ENCODE peak calls at places on chromosome 15, in ten cellular contexts. One of them, this sample, is unnamed.
A peak's percentile ranks its signal among the peaks of the same experiment; 100 is the strongest.

GRCh38 chr15:40959331-40960141 is 6.3 kb downstream of the CHAC1 start:
- DNase-seq in SK-N-SH: no peak
- DNase-seq in upper lobe of left lung: no peak
- DNase-seq in H1: no peak
- DNase-seq in sigmoid colon: peak; percentile 60
- DNase-seq in endothelial cell of umbilical vein: no peak
- DNase-seq in stomach: no peak
- DNase-seq in HCT116: no peak
- DNase-seq in spleen: peak; percentile 73
- DNase-seq in GM23338: peak; percentile 64
- DNase-seq in this sample: no peak

GRCh38 chr15:101489236-101489632 is 273 bp downstream of the PCSK6 start:
- DNase-seq in spleen: peak; percentile 80
- DNase-seq in endothelial cell of umbilical vein: no peak
- DNase-seq in sigmoid colon: no peak
- DNase-seq in GM23338: peak; percentile 78
- DNase-seq in stomach: peak; percentile 60
- DNase-seq in H1: no peak
- DNase-seq in HCT116: peak; percentile 18
- DNase-seq in SK-N-SH: peak; percentile 90
- DNase-seq in upper lobe of left lung: peak; percentile 92
- DNase-seq in this sample: no peak

GRCh38 chr15:63712828-63713520 is 115.8 kb downstream of the FBXL22 start:
- DNase-seq in sigmoid colon: no peak
- DNase-seq in stomach: no peak
- DNase-seq in upper lobe of left lung: no peak
- DNase-seq in spleen: no peak
- DNase-seq in endothelial cell of umbilical vein: no peak
- DNase-seq in H1: no peak
- DNase-seq in SK-N-SH: no peak
- DNase-seq in GM23338: no peak
- DNase-seq in HCT116: no peak
- DNase-seq in this sample: no peak

GRCh38 chr15:85667491-85668424 is 127.0 kb downstream of the KLHL25 start:
- DNase-seq in stomach: no peak
- DNase-seq in sigmoid colon: no peak
- DNase-seq in endothelial cell of umbilical vein: peak; percentile 99
- DNase-seq in upper lobe of left lung: no peak
- DNase-seq in HCT116: peak; percentile 48
- DNase-seq in spleen: no peak
- DNase-seq in GM23338: no peak
- DNase-seq in H1: no peak
- DNase-seq in SK-N-SH: no peak
- DNase-seq in this sample: no peak

GRCh38 chr15:39344662-39345141 is 236.2 kb upstream of the THBS1 start:
- DNase-seq in stomach: no peak
- DNase-seq in HCT116: no peak
- DNase-seq in upper lobe of left lung: no peak
- DNase-seq in endothelial cell of umbilical vein: no peak
- DNase-seq in SK-N-SH: no peak
- DNase-seq in sigmoid colon: no peak
- DNase-seq in spleen: no peak
- DNase-seq in H1: no peak
- DNase-seq in GM23338: peak; percentile 34
- DNase-seq in this sample: no peak

GRCh38 chr15:48437178-48437577 is 105.9 kb downstream of the DUT start:
- DNase-seq in spleen: no peak
- DNase-seq in sigmoid colon: no peak
- DNase-seq in GM23338: no peak
- DNase-seq in H1: no peak
- DNase-seq in upper lobe of left lung: no peak
- DNase-seq in endothelial cell of umbilical vein: no peak
- DNase-seq in stomach: no peak
- DNase-seq in SK-N-SH: no peak
- DNase-seq in HCT116: no peak
- DNase-seq in this sample: no peak

GRCh38 chr15:42728562-42728961 is 8.4 kb downstream of the CDAN1 start:
- DNase-seq in HCT116: no peak
- DNase-seq in stomach: no peak
- DNase-seq in SK-N-SH: peak; percentile 36
- DNase-seq in sigmoid colon: no peak
- DNase-seq in H1: no peak
- DNase-seq in GM23338: no peak
- DNase-seq in endothelial cell of umbilical vein: no peak
- DNase-seq in spleen: no peak
- DNase-seq in upper lobe of left lung: peak; percentile 34
- DNase-seq in this sample: no peak

GRCh38 chr15:54197995-54198394 is 219.8 kb downstream of the UNC13C start:
- DNase-seq in sigmoid colon: no peak
- DNase-seq in HCT116: no peak
- DNase-seq in GM23338: no peak
- DNase-seq in SK-N-SH: no peak
- DNase-seq in spleen: no peak
- DNase-seq in upper lobe of left lung: no peak
- DNase-seq in endothelial cell of umbilical vein: no peak
- DNase-seq in stomach: no peak
- DNase-seq in H1: no peak
- DNase-seq in this sample: no peak

GRCh38 chr15:63729115-63729884 is 104.4 kb downstream of the HERC1 start:
- DNase-seq in HCT116: no peak
- DNase-seq in sigmoid colon: no peak
- DNase-seq in SK-N-SH: no peak
- DNase-seq in upper lobe of left lung: no peak
- DNase-seq in stomach: no peak
- DNase-seq in endothelial cell of umbilical vein: no peak
- DNase-seq in H1: no peak
- DNase-seq in GM23338: no peak
- DNase-seq in spleen: no peak
- DNase-seq in this sample: no peak

GRCh38 chr15:33226559-33227181 is 32.2 kb upstream of the FMN1 start:
- DNase-seq in stomach: peak; percentile 66
- DNase-seq in spleen: no peak
- DNase-seq in GM23338: peak; percentile 73
- DNase-seq in SK-N-SH: peak; percentile 32
- DNase-seq in sigmoid colon: no peak
- DNase-seq in H1: no peak
- DNase-seq in upper lobe of left lung: no peak
- DNase-seq in HCT116: peak; percentile 70
- DNase-seq in endothelial cell of umbilical vein: peak; percentile 58
- DNase-seq in this sample: no peak

DNA sequence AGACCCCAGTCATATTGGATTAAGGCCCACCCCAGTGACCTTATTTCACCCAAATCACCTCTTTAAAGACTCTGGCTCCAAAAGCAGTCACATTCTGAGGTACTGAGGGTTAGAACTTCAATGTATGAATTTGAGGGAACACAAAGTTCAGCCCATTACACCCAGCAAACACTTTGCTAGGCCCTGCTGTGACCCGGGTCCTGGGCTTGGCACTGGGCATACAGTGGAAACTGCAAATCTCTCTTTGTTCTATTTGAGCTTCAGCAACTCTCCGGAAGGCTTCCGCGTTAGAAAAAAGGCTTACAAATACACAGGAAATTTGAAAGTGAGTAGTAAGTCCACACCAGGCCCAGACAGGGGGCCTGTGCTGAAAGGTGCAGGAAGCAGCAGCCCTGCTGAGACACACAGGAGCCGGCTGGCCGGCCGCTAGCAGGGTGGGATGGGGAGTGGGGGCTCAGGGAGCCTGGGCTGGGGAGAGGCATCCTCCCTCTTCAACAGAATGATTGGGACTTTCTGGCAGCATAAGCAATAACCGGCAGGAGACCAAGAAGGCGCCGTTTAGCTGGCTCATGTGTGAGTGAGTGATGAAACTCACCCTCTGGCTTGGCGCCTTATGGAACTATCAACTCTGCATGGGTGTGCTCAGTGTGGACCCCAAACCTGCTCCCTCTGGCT is 13.0 kb downstream of the LIPC start:
- DNase-seq in stomach: no peak
- DNase-seq in GM23338: peak; percentile 13
- DNase-seq in HCT116: no peak
- DNase-seq in SK-N-SH: no peak
- DNase-seq in sigmoid colon: no peak
- DNase-seq in endothelial cell of umbilical vein: peak; percentile 32
- DNase-seq in upper lobe of left lung: peak; percentile 63
- DNase-seq in spleen: no peak
- DNase-seq in H1: no peak
- DNase-seq in this sample: no peak
- TF ChIP-seq POLR2AphosphoS5 in stomach: no peak
- TF ChIP-seq POLR2AphosphoS5 in GM23338: no peak
- TF ChIP-seq POLR2AphosphoS5 in HCT116: no peak
- TF ChIP-seq POLR2AphosphoS5 in SK-N-SH: no peak
- TF ChIP-seq POLR2AphosphoS5 in sigmoid colon: no peak
- TF ChIP-seq POLR2AphosphoS5 in endothelial cell of umbilical vein: no peak
- TF ChIP-seq POLR2AphosphoS5 in upper lobe of left lung: no peak
- TF ChIP-seq POLR2AphosphoS5 in spleen: no peak
- TF ChIP-seq POLR2AphosphoS5 in H1: no peak
- TF ChIP-seq POLR2AphosphoS5 in this sample: no peak

GRCh38 chr15:57743424-57743823 is 36.9 kb downstream of the POLR2M start:
- DNase-seq in stomach: no peak
- DNase-seq in sigmoid colon: no peak
- DNase-seq in endothelial cell of umbilical vein: peak; percentile 12
- DNase-seq in H1: no peak
- DNase-seq in SK-N-SH: no peak
- DNase-seq in GM23338: peak; percentile 60
- DNase-seq in spleen: no peak
- DNase-seq in upper lobe of left lung: no peak
- DNase-seq in HCT116: no peak
- DNase-seq in this sample: no peak
- H3K27ac ChIP-seq in stomach: no peak overlapping the region
- H3K27ac ChIP-seq in sigmoid colon: no peak overlapping the region
- H3K27ac ChIP-seq in endothelial cell of umbilical vein: no peak overlapping the region
- H3K27ac ChIP-seq in H1: no peak overlapping the region
- H3K27ac ChIP-seq in SK-N-SH: no peak overlapping the region
- H3K27ac ChIP-seq in GM23338: no peak overlapping the region
- H3K27ac ChIP-seq in spleen: no peak overlapping the region
- H3K27ac ChIP-seq in upper lobe of left lung: no peak overlapping the region
- H3K27ac ChIP-seq in HCT116: no peak overlapping the region
- H3K27ac ChIP-seq in this sample: no peak overlapping the region

GRCh38 chr15:24880663-24881062 is 74.1 kb upstream of the SNRPN start:
- DNase-seq in stomach: no peak
- DNase-seq in spleen: no peak
- DNase-seq in GM23338: no peak
- DNase-seq in endothelial cell of umbilical vein: no peak
- DNase-seq in HCT116: no peak
- DNase-seq in H1: no peak
- DNase-seq in upper lobe of left lung: no peak
- DNase-seq in sigmoid colon: no peak
- DNase-seq in SK-N-SH: no peak
- DNase-seq in this sample: no peak

GRCh38 chr15:24879492-24879891 is 75.3 kb upstream of the SNRPN start:
- DNase-seq in GM23338: no peak
- DNase-seq in endothelial cell of umbilical vein: no peak
- DNase-seq in spleen: no peak
- DNase-seq in H1: no peak
- DNase-seq in SK-N-SH: no peak
- DNase-seq in stomach: no peak
- DNase-seq in sigmoid colon: no peak
- DNase-seq in HCT116: no peak
- DNase-seq in upper lobe of left lung: no peak
- DNase-seq in this sample: no peak

GRCh38 chr15:24877174-24877573 is 77.6 kb upstream of the SNRPN start:
- DNase-seq in HCT116: no peak
- DNase-seq in upper lobe of left lung: no peak
- DNase-seq in spleen: no peak
- DNase-seq in stomach: no peak
- DNase-seq in sigmoid colon: no peak
- DNase-seq in GM23338: peak; percentile 64
- DNase-seq in SK-N-SH: no peak
- DNase-seq in endothelial cell of umbilical vein: no peak
- DNase-seq in H1: no peak
- DNase-seq in this sample: no peak

GRCh38 chr15:24878153-24878552 is 76.6 kb upstream of the SNRPN start:
- DNase-seq in GM23338: peak; percentile 29
- DNase-seq in spleen: no peak
- DNase-seq in HCT116: no peak
- DNase-seq in H1: no peak
- DNase-seq in upper lobe of left lung: peak; percentile 83
- DNase-seq in sigmoid colon: peak; percentile 62
- DNase-seq in SK-N-SH: peak; percentile 57
- DNase-seq in endothelial cell of umbilical vein: peak; percentile 33
- DNase-seq in stomach: no peak
- DNase-seq in this sample: no peak
- TF ChIP-seq POLR2AphosphoS5 in GM23338: no peak
- TF ChIP-seq POLR2AphosphoS5 in spleen: no peak
- TF ChIP-seq POLR2AphosphoS5 in HCT116: no peak
- TF ChIP-seq POLR2AphosphoS5 in H1: no peak
- TF ChIP-seq POLR2AphosphoS5 in upper lobe of left lung: no peak
- TF ChIP-seq POLR2AphosphoS5 in sigmoid colon: peak; percentile 68
- TF ChIP-seq POLR2AphosphoS5 in SK-N-SH: no peak
- TF ChIP-seq POLR2AphosphoS5 in endothelial cell of umbilical vein: no peak
- TF ChIP-seq POLR2AphosphoS5 in stomach: no peak
- TF ChIP-seq POLR2AphosphoS5 in this sample: no peak

DNA sequence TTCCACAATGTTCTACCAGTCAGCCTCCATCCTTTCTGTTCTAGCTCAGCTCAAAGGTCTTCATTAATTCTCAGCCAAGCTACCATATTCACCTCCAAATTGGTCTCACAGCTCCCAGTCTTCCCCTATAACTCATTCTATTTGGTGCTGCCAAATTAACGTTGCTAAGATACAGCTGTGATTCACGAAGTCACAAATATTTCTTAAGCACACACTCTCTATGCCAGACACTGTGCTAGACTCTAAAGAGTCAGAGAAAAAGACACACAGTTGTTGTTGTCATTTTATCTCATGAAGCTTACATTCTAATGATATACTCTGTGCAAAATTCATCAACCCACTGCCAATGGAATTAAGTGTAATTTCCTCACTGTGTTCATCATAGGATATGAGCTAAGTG is 102.8 kb downstream of the FRMD5 start:
- DNase-seq in sigmoid colon: no peak
- DNase-seq in SK-N-SH: no peak
- DNase-seq in endothelial cell of umbilical vein: no peak
- DNase-seq in stomach: no peak
- DNase-seq in HCT116: no peak
- DNase-seq in GM23338: no peak
- DNase-seq in spleen: no peak
- DNase-seq in upper lobe of left lung: no peak
- DNase-seq in H1: no peak
- DNase-seq in this sample: no peak
- H3K27ac ChIP-seq in sigmoid colon: no peak overlapping the region
- H3K27ac ChIP-seq in SK-N-SH: peak overlapping the region; percentile 47
- H3K27ac ChIP-seq in endothelial cell of umbilical vein: no peak overlapping the region
- H3K27ac ChIP-seq in stomach: no peak overlapping the region
- H3K27ac ChIP-seq in HCT116: no peak overlapping the region
- H3K27ac ChIP-seq in GM23338: no peak overlapping the region
- H3K27ac ChIP-seq in spleen: no peak overlapping the region
- H3K27ac ChIP-seq in upper lobe of left lung: no peak overlapping the region
- H3K27ac ChIP-seq in H1: no peak overlapping the region
- H3K27ac ChIP-seq in this sample: no peak overlapping the region

GRCh38 chr15:70329179-70329578 is 231.5 kb upstream of the TLE3 start:
- DNase-seq in stomach: no peak
- DNase-seq in GM23338: no peak
- DNase-seq in H1: no peak
- DNase-seq in spleen: no peak
- DNase-seq in endothelial cell of umbilical vein: no peak
- DNase-seq in SK-N-SH: no peak
- DNase-seq in upper lobe of left lung: no peak
- DNase-seq in HCT116: no peak
- DNase-seq in sigmoid colon: no peak
- DNase-seq in this sample: peak; percentile 12
- TF ChIP-seq POLR2AphosphoS5 in stomach: no peak
- TF ChIP-seq POLR2AphosphoS5 in GM23338: no peak
- TF ChIP-seq POLR2AphosphoS5 in H1: no peak
- TF ChIP-seq POLR2AphosphoS5 in spleen: no peak
- TF ChIP-seq POLR2AphosphoS5 in endothelial cell of umbilical vein: no peak
- TF ChIP-seq POLR2AphosphoS5 in SK-N-SH: no peak
- TF ChIP-seq POLR2AphosphoS5 in upper lobe of left lung: no peak
- TF ChIP-seq POLR2AphosphoS5 in HCT116: no peak
- TF ChIP-seq POLR2AphosphoS5 in sigmoid colon: no peak
- TF ChIP-seq POLR2AphosphoS5 in this sample: no peak

GRCh38 chr15:66766282-66767228 is 64.5 kb downstream of the SMAD6 start:
- DNase-seq in endothelial cell of umbilical vein: no peak
- DNase-seq in GM23338: no peak
- DNase-seq in HCT116: no peak
- DNase-seq in spleen: no peak
- DNase-seq in upper lobe of left lung: no peak
- DNase-seq in H1: no peak
- DNase-seq in sigmoid colon: peak; percentile 4
- DNase-seq in stomach: no peak
- DNase-seq in SK-N-SH: no peak
- DNase-seq in this sample: no peak
- H3K27ac ChIP-seq in endothelial cell of umbilical vein: peak overlapping the region; percentile 84
- H3K27ac ChIP-seq in GM23338: no peak overlapping the region
- H3K27ac ChIP-seq in HCT116: peak overlapping the region; percentile 57
- H3K27ac ChIP-seq in spleen: no peak overlapping the region
- H3K27ac ChIP-seq in upper lobe of left lung: peak overlapping the region; percentile 77
- H3K27ac ChIP-seq in H1: no peak overlapping the region
- H3K27ac ChIP-seq in sigmoid colon: no peak overlapping the region
- H3K27ac ChIP-seq in stomach: peak overlapping the region; percentile 90
- H3K27ac ChIP-seq in SK-N-SH: peak overlapping the region; percentile 72
- H3K27ac ChIP-seq in this sample: peak overlapping the region; percentile 21

This sample was measured in vagina.